ENCODE peak calls at places on chromosome 12, in four cellular contexts. One of them, this sample, is unnamed.

GRCh38 chr12:50062733-50063452 is 5.5 kb downstream of the ASIC1 start:
- DNase-seq in stimulated activated CD8-positive, alpha-beta memory T cell treated with anti-CD3 and anti-CD28 coated beads, Interleukin-4, amount 100 ng/mL, for 1 hour: no peak
- DNase-seq in stimulated activated CD4-positive, alpha-beta T cell treated with anti-CD3 and anti-CD28 coated beads, Interleukin-4, amount 100 ng/mL, for 4 hours: no peak
- DNase-seq in LoVo: no peak
- DNase-seq in this sample: peak; percentile 38

GRCh38 chr12:96658075-96658474 is 168.7 kb downstream of the CFAP54 start:
- DNase-seq in LoVo: no peak
- DNase-seq in stimulated activated CD4-positive, alpha-beta T cell treated with anti-CD3 and anti-CD28 coated beads, Interleukin-4, amount 100 ng/mL, for 4 hours: no peak
- DNase-seq in stimulated activated CD8-positive, alpha-beta memory T cell treated with anti-CD3 and anti-CD28 coated beads, Interleukin-4, amount 100 ng/mL, for 1 hour: no peak
- DNase-seq in this sample: no peak

GRCh38 chr12:534216-534615 is 74.5 kb downstream of the B4GALNT3 start:
- DNase-seq in stimulated activated CD4-positive, alpha-beta T cell treated with anti-CD3 and anti-CD28 coated beads, Interleukin-4, amount 100 ng/mL, for 4 hours: no peak
- DNase-seq in stimulated activated CD8-positive, alpha-beta memory T cell treated with anti-CD3 and anti-CD28 coated beads, Interleukin-4, amount 100 ng/mL, for 1 hour: no peak
- DNase-seq in LoVo: no peak
- DNase-seq in this sample: no peak

GRCh38 chr12:115697341-115697740 is 580.2 kb downstream of the MED13L start:
- DNase-seq in stimulated activated CD8-positive, alpha-beta memory T cell treated with anti-CD3 and anti-CD28 coated beads, Interleukin-4, amount 100 ng/mL, for 1 hour: no peak
- DNase-seq in LoVo: no peak
- DNase-seq in stimulated activated CD4-positive, alpha-beta T cell treated with anti-CD3 and anti-CD28 coated beads, Interleukin-4, amount 100 ng/mL, for 4 hours: no peak
- DNase-seq in this sample: no peak

GRCh38 chr12:4506870-4507269 is 31.8 kb upstream of the RAD51AP1 start:
- DNase-seq in stimulated activated CD4-positive, alpha-beta T cell treated with anti-CD3 and anti-CD28 coated beads, Interleukin-4, amount 100 ng/mL, for 4 hours: no peak
- DNase-seq in stimulated activated CD8-positive, alpha-beta memory T cell treated with anti-CD3 and anti-CD28 coated beads, Interleukin-4, amount 100 ng/mL, for 1 hour: no peak
- DNase-seq in LoVo: no peak
- DNase-seq in this sample: no peak

GRCh38 chr12:2284321-2284813 is 231.6 kb downstream of the CACNA1C start:
- DNase-seq in LoVo: no peak
- DNase-seq in stimulated activated CD4-positive, alpha-beta T cell treated with anti-CD3 and anti-CD28 coated beads, Interleukin-4, amount 100 ng/mL, for 4 hours: no peak
- DNase-seq in stimulated activated CD8-positive, alpha-beta memory T cell treated with anti-CD3 and anti-CD28 coated beads, Interleukin-4, amount 100 ng/mL, for 1 hour: no peak
- DNase-seq in this sample: no peak

GRCh38 chr12:46299846-46300245 is 31.0 kb upstream of the SLC38A1 start:
- DNase-seq in stimulated activated CD8-positive, alpha-beta memory T cell treated with anti-CD3 and anti-CD28 coated beads, Interleukin-4, amount 100 ng/mL, for 1 hour: no peak
- DNase-seq in LoVo: no peak
- DNase-seq in stimulated activated CD4-positive, alpha-beta T cell treated with anti-CD3 and anti-CD28 coated beads, Interleukin-4, amount 100 ng/mL, for 4 hours: no peak
- DNase-seq in this sample: no peak

GRCh38 chr12:21526721-21527345 is 737 bp downstream of the SPX start:
- DNase-seq in LoVo: no peak
- DNase-seq in stimulated activated CD4-positive, alpha-beta T cell treated with anti-CD3 and anti-CD28 coated beads, Interleukin-4, amount 100 ng/mL, for 4 hours: no peak
- DNase-seq in stimulated activated CD8-positive, alpha-beta memory T cell treated with anti-CD3 and anti-CD28 coated beads, Interleukin-4, amount 100 ng/mL, for 1 hour: no peak
- DNase-seq in this sample: no peak

GRCh38 chr12:53868516-53868986 is 70.1 kb upstream of the HOXC13 start:
- DNase-seq in LoVo: peak; percentile 93
- DNase-seq in stimulated activated CD8-positive, alpha-beta memory T cell treated with anti-CD3 and anti-CD28 coated beads, Interleukin-4, amount 100 ng/mL, for 1 hour: no peak
- DNase-seq in stimulated activated CD4-positive, alpha-beta T cell treated with anti-CD3 and anti-CD28 coated beads, Interleukin-4, amount 100 ng/mL, for 4 hours: no peak
- DNase-seq in this sample: peak; percentile 75

GRCh38 chr12:42936991-42937390 is 347.4 kb upstream of the PRICKLE1 start:
- DNase-seq in stimulated activated CD4-positive, alpha-beta T cell treated with anti-CD3 and anti-CD28 coated beads, Interleukin-4, amount 100 ng/mL, for 4 hours: no peak
- DNase-seq in stimulated activated CD8-positive, alpha-beta memory T cell treated with anti-CD3 and anti-CD28 coated beads, Interleukin-4, amount 100 ng/mL, for 1 hour: no peak
- DNase-seq in LoVo: no peak
- DNase-seq in this sample: no peak

GRCh38 chr12:42332301-42332894 is 6.4 kb downstream of the PPHLN1 start:
- DNase-seq in LoVo: peak; percentile 44
- DNase-seq in stimulated activated CD4-positive, alpha-beta T cell treated with anti-CD3 and anti-CD28 coated beads, Interleukin-4, amount 100 ng/mL, for 4 hours: no peak
- DNase-seq in stimulated activated CD8-positive, alpha-beta memory T cell treated with anti-CD3 and anti-CD28 coated beads, Interleukin-4, amount 100 ng/mL, for 1 hour: no peak
- DNase-seq in this sample: peak; percentile 8

GRCh38 chr12:54991161-54991991 is 6.8 kb upstream of the TESPA1 start:
- DNase-seq in stimulated activated CD8-positive, alpha-beta memory T cell treated with anti-CD3 and anti-CD28 coated beads, Interleukin-4, amount 100 ng/mL, for 1 hour: no peak
- DNase-seq in stimulated activated CD4-positive, alpha-beta T cell treated with anti-CD3 and anti-CD28 coated beads, Interleukin-4, amount 100 ng/mL, for 4 hours: peak; percentile 62
- DNase-seq in LoVo: no peak
- DNase-seq in this sample: no peak